ENCODE peak calls at places on chromosomes 6 and 20, in five cellular contexts. M, D, K, F and B are unnamed samples.

GRCh38 chr6:53628354-53629119 is 37.0 kb downstream of the KLHL31 start:
- DNase-seq in D (no peak), M (peak), K (no peak), F (no peak), B (no peak)

GRCh38 chr6:6331393-6331792 is 10.9 kb upstream of the F13A1 start:
- DNase-seq in F (no peak), K (no peak), M (no peak), D (no peak), B (no peak)

GRCh38 chr6:167748046-167748445 is 78.7 kb upstream of the AFDN start:
- DNase-seq in D (no peak), M (no peak), F (no peak), K (no peak), B (no peak)

GRCh38 chr6:116060572-116061283 is at the start of gene FRK:
- DNase-seq in K (peak), F (no peak), M (no peak), D (peak), B (peak)

GRCh38 chr20:37915800-37916570 is 13.1 kb downstream of the VSTM2L start:
- DNase-seq in M (no peak), F (peak), D (no peak), K (no peak), B (no peak)

GRCh38 chr6:7045746-7046145 is 62.0 kb upstream of the RREB1 start:
- DNase-seq in K (no peak), M (no peak), D (no peak), F (no peak), B (no peak)

GRCh38 chr6:126054258-126054702 is 67.9 kb downstream of the TRMT11 start:
- DNase-seq in D (no peak), F (peak), K (no peak), M (no peak), B (no peak)

GRCh38 chr20:15789083-15789482 is 784.2 kb downstream of the KIF16B start:
- DNase-seq in M (no peak), D (no peak), F (no peak), K (no peak), B (no peak)

GRCh38 chr20:63519765-63520593 is 586 bp upstream of the PPDPF start:
- DNase-seq in D (no peak), K (no peak), F (peak), M (no peak), B (no peak)

GRCh38 chr6:91273729-91274128 is 686.9 kb upstream of the MAP3K7 start:
- DNase-seq in M (no peak), K (no peak), F (no peak), D (no peak), B (no peak)

GRCh38 chr6:169725270-169726048 is 1.2 kb upstream of the PHF10 start:
- DNase-seq in M (no peak), D (no peak), K (peak), F (peak), B (peak)

GRCh38 chr6:10391299-10391630 is 23.6 kb downstream of the TFAP2A start:
- DNase-seq in K (no peak), F (no peak), D (no peak), M (no peak), B (no peak)

GRCh38 chr6:135951169-135951568 is 99.7 kb downstream of the PDE7B start:
- DNase-seq in F (no peak), M (no peak), K (no peak), D (no peak), B (no peak)

GRCh38 chr6:106450645-106451044 is 90.1 kb downstream of the CRYBG1 start:
- DNase-seq in F (no peak), D (no peak), K (no peak), M (no peak), B (no peak)

GRCh38 chr20:24533449-24533848 is 64.0 kb downstream of the SYNDIG1 start:
- DNase-seq in K (no peak), D (no peak), M (no peak), F (no peak), B (no peak)

GRCh38 chr20:18984238-18985200 is 170.9 kb downstream of the SCP2D1 start:
- DNase-seq in M (no peak), D (no peak), K (peak), F (peak), B (no peak)

GRCh38 chr6:5173862-5174643 is 86.7 kb downstream of the LYRM4 start:
- DNase-seq in D (no peak), M (no peak), K (no peak), F (no peak), B (no peak)

GRCh38 chr6:42331019-42331418 is 113.4 kb upstream of the MRPS10 start:
- DNase-seq in K (no peak), F (no peak), M (no peak), D (no peak), B (no peak)

GRCh38 chr6:73299171-73300073 is 36.4 kb upstream of the KHDC1 start:
- DNase-seq in D (no peak), K (no peak), F (no peak), M (no peak), B (no peak)

GRCh38 chr20:6566821-6567220 is 200.7 kb upstream of the BMP2 start:
- DNase-seq in F (no peak), D (no peak), K (no peak), M (no peak), B (no peak)

GRCh38 chr6:168116446-168116974 is 37.5 kb upstream of the FRMD1 start:
- DNase-seq in M (no peak), D (no peak), K (no peak), F (no peak), B (no peak)

GRCh38 chr6:2560903-2561698 is 189.6 kb downstream of the MYLK4 start:
- DNase-seq in F (no peak), M (no peak), D (no peak), K (no peak), B (no peak)

GRCh38 chr20:46582648-46583047 is 32.2 kb upstream of the OCSTAMP start:
- DNase-seq in K (no peak), F (no peak), M (no peak), D (no peak), B (no peak)

GRCh38 chr6:105015482-105015881 is 58.6 kb downstream of the LIN28B start:
- DNase-seq in M (peak), K (no peak), D (no peak), F (no peak), B (no peak)

GRCh38 chr20:40331699-40332098 is 357.3 kb downstream of the MAFB start:
- DNase-seq in F (no peak), M (no peak), K (no peak), D (no peak), B (no peak)

GRCh38 chr6:16199792-16200191 is 38.6 kb upstream of the GMPR start:
- DNase-seq in M (no peak), D (no peak), K (no peak), F (no peak), B (no peak)

GRCh38 chr6:68651018-68651985 is 16.2 kb downstream of the ADGRB3 start:
- DNase-seq in F (no peak), D (no peak), M (no peak), K (no peak), B (no peak)

GRCh38 chr6:97703661-97704060 is 420.6 kb upstream of the MMS22L start:
- DNase-seq in D (no peak), F (no peak), M (no peak), K (no peak), B (no peak)

GRCh38 chr6:50455029-50455428 is 258.3 kb upstream of the TFAP2D start:
- DNase-seq in D (no peak), K (no peak), F (no peak), M (no peak), B (no peak)

GRCh38 chr20:50110141-50111047 is 2.6 kb downstream of the UBE2V1 start:
- DNase-seq in F (no peak), D (no peak), K (no peak), M (no peak), B (no peak)

GRCh38 chr6:25244865-25245264 is 34.3 kb upstream of the CARMIL1 start:
- DNase-seq in F (no peak), D (no peak), K (no peak), M (no peak), B (no peak)

GRCh38 chr6:91299544-91300491 is 712.9 kb upstream of the MAP3K7 start:
- DNase-seq in M (peak), D (no peak), K (no peak), F (no peak), B (peak)

GRCh38 chr6:101883398-101883975 is 490.0 kb downstream of the GRIK2 start:
- DNase-seq in M (peak), K (no peak), F (no peak), D (no peak), B (no peak)

GRCh38 chr6:2695464-2696095 is 55.1 kb downstream of the MYLK4 start:
- DNase-seq in M (no peak), D (peak), K (no peak), F (no peak), B (no peak)

GRCh38 chr6:158069800-158070195 is 88.1 kb downstream of the SYNJ2 start:
- DNase-seq in D (no peak), F (no peak), M (no peak), K (no peak), B (no peak)

GRCh38 chr6:95383878-95384277 is 193.5 kb upstream of the MANEA start:
- DNase-seq in D (no peak), F (no peak), K (no peak), M (no peak), B (no peak)

GRCh38 chr6:113120577-113121285 is 736.4 kb upstream of the MARCKS start:
- DNase-seq in D (peak), K (no peak), M (peak), F (no peak), B (no peak)

GRCh38 chr6:113120214-113120576 is 737.0 kb upstream of the MARCKS start:
- DNase-seq in M (peak), D (peak), K (no peak), F (no peak), B (peak)

GRCh38 chr6:113128020-113128419 is 729.1 kb upstream of the MARCKS start:
- DNase-seq in D (no peak), M (no peak), K (no peak), F (no peak), B (no peak)

GRCh38 chr6:113122060-113122459 is 735.1 kb upstream of the MARCKS start:
- DNase-seq in K (no peak), M (peak), F (no peak), D (peak), B (peak)
- TF ChIP-seq CTCF in K (no peak), M (peak), F (no peak), D (peak), B (peak)

DNA sequence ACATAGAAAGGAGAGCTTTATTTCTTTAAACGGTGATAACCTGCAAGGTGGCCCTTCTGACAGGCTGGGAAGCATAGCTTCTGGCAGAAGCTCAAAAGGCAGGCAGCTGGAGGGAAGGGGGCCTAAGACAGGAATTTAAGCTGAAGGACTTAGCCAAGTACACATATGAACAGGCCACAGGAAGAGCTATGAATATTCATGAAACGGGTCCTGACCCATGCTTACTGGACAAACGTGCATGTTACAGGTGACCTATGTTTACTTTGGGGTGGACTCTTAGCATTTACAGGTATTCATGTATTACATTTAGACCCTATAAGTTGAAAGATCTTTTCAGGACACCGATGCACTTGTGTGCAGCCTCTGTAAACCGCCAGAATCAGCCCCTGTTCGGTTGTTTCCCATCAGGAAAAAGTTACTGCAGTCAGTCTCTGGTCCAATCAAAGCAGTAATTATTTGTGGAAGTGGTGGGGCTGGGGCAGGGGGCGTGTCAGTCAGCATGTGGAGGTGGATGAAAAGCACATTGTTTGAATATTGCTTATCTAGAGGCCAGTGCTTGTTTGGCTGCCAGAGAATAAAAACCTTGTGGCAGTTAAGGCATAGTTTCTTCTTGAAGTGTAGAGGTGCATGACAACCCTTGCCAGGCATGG is 2.9 kb upstream of the GZF1 start:
- DNase-seq in D (no peak), F (no peak), M (no peak), K (no peak), B (no peak)
- H3K4me3 ChIP-seq in D (no peak), F (peak), M (no peak), K (no peak), B (no peak)

DNA sequence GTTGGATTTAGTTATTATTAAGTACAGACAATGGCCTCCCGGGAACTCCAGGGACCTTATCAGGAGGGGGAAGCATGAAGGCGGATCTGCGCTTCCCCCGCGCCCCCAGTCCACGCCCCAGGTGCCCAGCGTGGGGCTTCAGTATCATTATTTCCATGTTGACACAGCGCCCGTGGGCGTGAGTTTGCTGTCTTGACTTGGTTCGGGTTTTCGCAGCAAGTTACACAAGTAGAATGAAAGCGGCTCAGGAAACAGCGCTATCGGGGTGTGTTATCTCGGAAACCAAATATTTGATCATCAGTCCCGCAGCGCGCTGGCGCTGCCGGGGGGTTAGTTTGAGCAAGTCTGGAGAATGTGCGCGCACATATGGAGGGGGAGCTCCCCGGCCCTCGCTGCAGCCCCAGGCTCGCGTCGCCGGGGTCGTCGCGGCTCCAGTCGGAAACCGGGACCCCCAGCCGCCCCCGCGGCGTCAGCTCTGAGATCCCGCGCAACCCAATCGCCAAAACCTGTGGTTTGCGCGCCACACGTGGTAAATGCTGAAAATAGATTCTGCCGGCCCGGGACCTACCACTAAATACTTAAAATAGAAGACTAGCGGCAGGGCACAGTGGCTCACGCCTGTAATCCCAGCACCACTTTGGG is 2.2 kb downstream of the BMP7 start:
- DNase-seq in D (no peak), K (no peak), F (no peak), M (no peak), B (no peak)
- TF ChIP-seq CTCF in D (no peak), K (no peak), F (no peak), M (no peak), B (no peak)

DNA sequence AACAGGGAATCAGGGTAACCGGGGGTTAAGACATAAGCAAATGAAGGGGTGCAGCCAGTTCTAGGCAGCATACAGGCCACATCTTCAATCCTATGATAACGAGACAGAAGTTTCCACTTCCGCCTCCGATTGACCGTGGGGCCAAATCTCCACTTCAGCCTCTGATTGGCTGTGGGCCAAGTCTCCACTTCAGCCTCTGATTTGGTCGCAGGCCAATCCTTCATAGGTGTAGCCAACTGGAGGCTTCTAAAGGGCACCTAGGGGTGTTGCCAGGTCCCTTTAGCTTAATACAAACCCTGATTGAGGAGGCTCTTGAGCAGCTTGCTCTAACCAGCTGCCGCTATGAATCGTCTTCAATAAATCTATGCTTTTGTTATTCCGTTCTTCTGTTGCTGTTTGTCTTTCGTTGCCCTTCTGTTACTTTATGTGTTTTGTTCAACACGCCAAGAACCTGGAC is 2.1 kb upstream of the ERGIC3 start:
- DNase-seq in K (no peak), F (peak), D (no peak), M (no peak), B (no peak)
- H3K4me3 ChIP-seq in K (no peak), F (no peak), D (no peak), M (no peak), B (no peak)

GRCh38 chr20:56986931-56987720 is 279.3 kb downstream of the BMP7 start:
- DNase-seq in D (no peak), F (no peak), K (no peak), M (no peak), B (no peak)

GRCh38 chr20:56981301-56981700 is 285.1 kb downstream of the BMP7 start:
- DNase-seq in M (no peak), F (no peak), K (no peak), D (no peak), B (no peak)

GRCh38 chr20:56985286-56985685 is 281.2 kb downstream of the BMP7 start:
- DNase-seq in F (no peak), M (no peak), K (no peak), D (no peak), B (no peak)

GRCh38 chr20:56986476-56986875 is 280.0 kb downstream of the BMP7 start:
- DNase-seq in M (no peak), F (no peak), D (no peak), K (no peak), B (no peak)

DNA sequence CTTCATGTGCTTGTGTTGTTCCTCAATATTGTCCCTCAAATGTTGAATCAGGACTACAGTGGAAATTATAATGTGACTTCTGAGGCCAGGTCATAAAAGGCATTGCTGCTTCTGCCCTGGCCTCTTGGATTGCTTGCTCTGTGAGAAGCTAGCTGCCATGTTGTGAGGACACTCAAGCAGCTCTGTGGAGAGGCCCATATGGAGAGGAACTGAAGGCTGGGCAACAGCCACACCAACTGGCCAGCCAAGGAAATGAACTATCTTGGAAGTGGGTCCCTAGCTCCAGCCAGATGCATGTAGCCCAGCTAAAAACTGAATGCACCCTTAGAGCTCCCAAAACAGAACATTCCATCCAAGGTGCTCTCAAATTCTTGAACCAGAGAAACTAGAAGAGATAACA is 282.6 kb downstream of the BMP7 start:
- DNase-seq in M (no peak), K (no peak), D (no peak), F (no peak), B (no peak)
- TF ChIP-seq CTCF in M (no peak), K (no peak), D (no peak), F (no peak), B (no peak)

DNA sequence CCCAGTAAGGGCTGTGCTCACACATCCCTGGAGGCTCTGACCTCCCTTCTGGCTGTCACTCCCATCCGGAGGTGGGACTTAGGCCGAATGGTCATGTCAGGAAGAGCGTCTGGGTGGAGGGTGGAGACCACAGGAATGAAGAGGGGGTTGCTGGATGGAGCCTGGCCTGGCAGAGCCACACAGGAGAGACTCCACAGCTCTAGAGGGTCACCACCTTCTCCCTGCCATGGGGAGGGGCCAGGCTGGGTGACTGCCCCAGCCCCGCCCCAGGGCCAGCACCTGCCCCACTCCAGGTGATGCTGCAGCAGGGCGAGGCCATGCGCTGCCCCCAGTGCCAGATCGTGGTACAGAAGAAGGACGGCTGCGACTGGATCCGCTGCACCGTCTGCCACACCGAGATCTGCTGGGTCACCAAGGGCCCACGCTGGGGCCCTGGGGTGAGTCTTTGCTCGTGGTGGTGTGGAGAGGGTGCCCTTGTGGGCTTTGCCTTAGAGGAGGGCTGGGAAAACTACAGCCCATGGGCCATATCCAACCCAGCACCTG is 20.6 kb downstream of the RBCK1 start:
- DNase-seq in D (no peak), F (no peak), K (no peak), M (no peak), B (no peak)
- H3K4me3 ChIP-seq in D (no peak), F (no peak), K (no peak), M (no peak), B (no peak)

GRCh38 chr6:12482386-12482785 is 192.2 kb downstream of the EDN1 start:
- DNase-seq in F (no peak), M (no peak), K (no peak), D (no peak), B (no peak)
- TF ChIP-seq CTCF in F (no peak), M (no peak), K (no peak), D (peak), B (peak)

DNA sequence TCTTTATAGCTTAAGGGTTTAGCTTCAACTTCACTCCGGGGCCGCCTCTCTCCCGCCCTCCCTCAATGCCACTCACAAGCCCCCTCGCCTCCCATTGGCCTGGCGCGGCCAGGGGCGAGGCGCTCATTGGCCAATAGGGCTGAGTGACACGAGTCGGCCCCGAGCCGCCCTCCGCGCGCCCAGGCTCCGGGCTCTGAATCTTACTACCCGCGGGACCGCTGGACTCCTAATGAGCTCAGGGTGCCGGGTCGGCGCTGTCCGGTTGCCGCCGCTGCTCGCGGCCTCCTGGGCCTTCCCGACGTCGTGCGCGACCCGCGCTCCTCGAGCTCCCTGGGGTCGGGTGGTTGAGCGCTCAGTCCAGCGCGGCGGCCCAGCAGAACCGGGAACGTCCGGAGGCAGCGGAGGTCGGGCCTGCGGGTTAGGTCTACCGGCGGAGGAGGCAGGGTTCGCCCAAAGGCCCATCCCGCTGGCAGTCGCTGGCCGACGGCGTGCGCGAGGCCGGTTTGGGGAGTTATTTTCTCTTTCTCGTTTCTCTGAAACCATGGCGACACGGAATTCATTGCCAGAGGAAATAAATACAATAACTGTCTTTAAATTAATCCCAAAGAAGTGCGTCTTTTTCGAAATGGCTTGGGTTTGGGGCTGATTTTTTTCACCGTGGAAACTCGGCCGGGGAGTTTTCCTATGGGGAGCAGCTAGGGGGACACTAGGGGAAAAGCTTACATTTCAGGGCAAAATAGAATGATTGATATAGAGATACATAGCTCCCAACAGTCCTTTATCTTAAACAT is at the start of gene SIM1:
- DNase-seq in D (no peak), M (peak), K (no peak), F (no peak), B (no peak)
- H3K4me3 ChIP-seq in D (no peak), M (peak), K (peak), F (no peak), B (peak)